ENCODE peak calls at places on chromosomes 11 and 22, in nine cellular contexts. One of them, this sample, is unnamed.

GRCh38 chr11:17013548-17014320 is 480 bp downstream of the PLEKHA7 start:
- DNase-seq in GM12865: no peak
- DNase-seq in epithelial cell of proximal tubule: no peak
- DNase-seq in astrocyte of the cerebellum: no peak
- DNase-seq in osteocyte: no peak
- DNase-seq in fibroblast of lung: peak; percentile 11
- DNase-seq in progenitor cell of endocrine pancreas: peak; percentile 49
- DNase-seq in RWPE1: peak; percentile 16
- DNase-seq in mucosa of descending colon: peak; percentile 67
- DNase-seq in this sample: no peak

GRCh38 chr22:30159082-30159481 is 78.8 kb downstream of the HORMAD2 start:
- DNase-seq in progenitor cell of endocrine pancreas: no peak
- DNase-seq in epithelial cell of proximal tubule: no peak
- DNase-seq in fibroblast of lung: no peak
- DNase-seq in mucosa of descending colon: no peak
- DNase-seq in GM12865: no peak
- DNase-seq in astrocyte of the cerebellum: no peak
- DNase-seq in RWPE1: no peak
- DNase-seq in osteocyte: no peak
- DNase-seq in this sample: no peak

GRCh38 chr22:19110064-19110458 is 12.2 kb downstream of the DGCR2 start:
- DNase-seq in astrocyte of the cerebellum: no peak
- DNase-seq in epithelial cell of proximal tubule: no peak
- DNase-seq in progenitor cell of endocrine pancreas: no peak
- DNase-seq in osteocyte: no peak
- DNase-seq in RWPE1: no peak
- DNase-seq in GM12865: no peak
- DNase-seq in fibroblast of lung: no peak
- DNase-seq in mucosa of descending colon: no peak
- DNase-seq in this sample: no peak

GRCh38 chr11:110522456-110522855 is 92.7 kb downstream of the FDX1 start:
- DNase-seq in epithelial cell of proximal tubule: peak; percentile 4
- DNase-seq in osteocyte: no peak
- DNase-seq in fibroblast of lung: peak; percentile 14
- DNase-seq in mucosa of descending colon: no peak
- DNase-seq in progenitor cell of endocrine pancreas: no peak
- DNase-seq in GM12865: no peak
- DNase-seq in astrocyte of the cerebellum: no peak
- DNase-seq in RWPE1: no peak
- DNase-seq in this sample: no peak

GRCh38 chr11:92376146-92376599 is 151.6 kb downstream of the FAT3 start:
- DNase-seq in fibroblast of lung: peak; percentile 94
- DNase-seq in progenitor cell of endocrine pancreas: no peak
- DNase-seq in epithelial cell of proximal tubule: no peak
- DNase-seq in RWPE1: no peak
- DNase-seq in astrocyte of the cerebellum: peak; percentile 77
- DNase-seq in mucosa of descending colon: no peak
- DNase-seq in osteocyte: no peak
- DNase-seq in GM12865: no peak
- DNase-seq in this sample: peak; percentile 45

GRCh38 chr11:64291746-64292457 is 800 bp downstream of the KCNK4 start:
- DNase-seq in mucosa of descending colon: no peak
- DNase-seq in epithelial cell of proximal tubule: no peak
- DNase-seq in GM12865: no peak
- DNase-seq in osteocyte: no peak
- DNase-seq in astrocyte of the cerebellum: no peak
- DNase-seq in fibroblast of lung: no peak
- DNase-seq in RWPE1: no peak
- DNase-seq in progenitor cell of endocrine pancreas: no peak
- DNase-seq in this sample: no peak

GRCh38 chr22:30864441-30865420 is 103.8 kb downstream of the MORC2 start:
- DNase-seq in osteocyte: peak; percentile 79
- DNase-seq in RWPE1: no peak
- DNase-seq in GM12865: no peak
- DNase-seq in epithelial cell of proximal tubule: no peak
- DNase-seq in mucosa of descending colon: peak; percentile 22
- DNase-seq in astrocyte of the cerebellum: no peak
- DNase-seq in fibroblast of lung: no peak
- DNase-seq in progenitor cell of endocrine pancreas: no peak
- DNase-seq in this sample: no peak

GRCh38 chr11:116687458-116688201 is 85.2 kb downstream of the BUD13 start:
- DNase-seq in GM12865: no peak
- DNase-seq in astrocyte of the cerebellum: no peak
- DNase-seq in fibroblast of lung: no peak
- DNase-seq in RWPE1: no peak
- DNase-seq in progenitor cell of endocrine pancreas: no peak
- DNase-seq in epithelial cell of proximal tubule: no peak
- DNase-seq in osteocyte: peak; percentile 59
- DNase-seq in mucosa of descending colon: no peak
- DNase-seq in this sample: no peak

GRCh38 chr11:116073854-116074837 is 569.9 kb upstream of the CADM1 start:
- DNase-seq in astrocyte of the cerebellum: peak; percentile 9
- DNase-seq in GM12865: peak; percentile 95
- DNase-seq in progenitor cell of endocrine pancreas: no peak
- DNase-seq in epithelial cell of proximal tubule: peak; percentile 7
- DNase-seq in fibroblast of lung: peak; percentile 70
- DNase-seq in osteocyte: no peak
- DNase-seq in mucosa of descending colon: no peak
- DNase-seq in RWPE1: no peak
- DNase-seq in this sample: no peak

GRCh38 chr22:30277547-30278344 is 11.1 kb upstream of the OSM start:
- DNase-seq in epithelial cell of proximal tubule: no peak
- DNase-seq in mucosa of descending colon: no peak
- DNase-seq in osteocyte: no peak
- DNase-seq in astrocyte of the cerebellum: peak; percentile 73
- DNase-seq in fibroblast of lung: peak; percentile 84
- DNase-seq in progenitor cell of endocrine pancreas: no peak
- DNase-seq in GM12865: no peak
- DNase-seq in RWPE1: peak; percentile 31
- DNase-seq in this sample: peak; percentile 62

GRCh38 chr11:830295-831131 is 2.2 kb upstream of the CD151 start:
- DNase-seq in epithelial cell of proximal tubule: no peak
- DNase-seq in RWPE1: no peak
- DNase-seq in progenitor cell of endocrine pancreas: peak; percentile 66
- DNase-seq in astrocyte of the cerebellum: no peak
- DNase-seq in GM12865: peak; percentile 66
- DNase-seq in osteocyte: no peak
- DNase-seq in fibroblast of lung: peak; percentile 63
- DNase-seq in mucosa of descending colon: peak; percentile 83
- DNase-seq in this sample: peak; percentile 43

GRCh38 chr11:76392889-76393288 is 11.8 kb downstream of the GVQW3 start:
- DNase-seq in epithelial cell of proximal tubule: no peak
- DNase-seq in astrocyte of the cerebellum: no peak
- DNase-seq in GM12865: no peak
- DNase-seq in progenitor cell of endocrine pancreas: no peak
- DNase-seq in RWPE1: no peak
- DNase-seq in osteocyte: no peak
- DNase-seq in fibroblast of lung: no peak
- DNase-seq in mucosa of descending colon: no peak
- DNase-seq in this sample: no peak

GRCh38 chr11:128365044-128365443 is 222.3 kb downstream of the ETS1 start:
- DNase-seq in epithelial cell of proximal tubule: no peak
- DNase-seq in mucosa of descending colon: no peak
- DNase-seq in GM12865: peak; percentile 40
- DNase-seq in astrocyte of the cerebellum: peak; percentile 63
- DNase-seq in progenitor cell of endocrine pancreas: no peak
- DNase-seq in RWPE1: peak; percentile 17
- DNase-seq in fibroblast of lung: peak; percentile 63
- DNase-seq in osteocyte: no peak
- DNase-seq in this sample: no peak

GRCh38 chr11:130050272-130050671 is 19.4 kb upstream of the APLP2 start:
- DNase-seq in epithelial cell of proximal tubule: no peak
- DNase-seq in GM12865: no peak
- DNase-seq in osteocyte: peak; percentile 25
- DNase-seq in RWPE1: no peak
- DNase-seq in astrocyte of the cerebellum: no peak
- DNase-seq in mucosa of descending colon: no peak
- DNase-seq in progenitor cell of endocrine pancreas: no peak
- DNase-seq in fibroblast of lung: peak; percentile 25
- DNase-seq in this sample: no peak

GRCh38 chr11:92308366-92308765 is 83.7 kb downstream of the FAT3 start:
- DNase-seq in progenitor cell of endocrine pancreas: no peak
- DNase-seq in astrocyte of the cerebellum: no peak
- DNase-seq in osteocyte: no peak
- DNase-seq in GM12865: no peak
- DNase-seq in epithelial cell of proximal tubule: no peak
- DNase-seq in RWPE1: no peak
- DNase-seq in fibroblast of lung: no peak
- DNase-seq in mucosa of descending colon: no peak
- DNase-seq in this sample: no peak

GRCh38 chr11:57786436-57786835 is 24.8 kb downstream of the CTNND1 start:
- DNase-seq in GM12865: no peak
- DNase-seq in fibroblast of lung: peak; percentile 62
- DNase-seq in astrocyte of the cerebellum: no peak
- DNase-seq in progenitor cell of endocrine pancreas: no peak
- DNase-seq in mucosa of descending colon: no peak
- DNase-seq in epithelial cell of proximal tubule: no peak
- DNase-seq in RWPE1: no peak
- DNase-seq in osteocyte: no peak
- DNase-seq in this sample: no peak

GRCh38 chr11:45089845-45090499 is 56.5 kb upstream of the PRDM11 start:
- DNase-seq in astrocyte of the cerebellum: no peak
- DNase-seq in RWPE1: peak; percentile 24
- DNase-seq in mucosa of descending colon: no peak
- DNase-seq in GM12865: no peak
- DNase-seq in epithelial cell of proximal tubule: no peak
- DNase-seq in osteocyte: no peak
- DNase-seq in fibroblast of lung: peak; percentile 63
- DNase-seq in progenitor cell of endocrine pancreas: no peak
- DNase-seq in this sample: no peak
- TF ChIP-seq CTCF in astrocyte of the cerebellum: peak; percentile 32
- TF ChIP-seq CTCF in RWPE1: no peak
- TF ChIP-seq CTCF in mucosa of descending colon: no peak
- TF ChIP-seq CTCF in GM12865: no peak
- TF ChIP-seq CTCF in epithelial cell of proximal tubule: peak; percentile 18
- TF ChIP-seq CTCF in osteocyte: peak; percentile 56
- TF ChIP-seq CTCF in fibroblast of lung: peak; percentile 9
- TF ChIP-seq CTCF in progenitor cell of endocrine pancreas: peak; percentile 23
- TF ChIP-seq CTCF in this sample: peak; percentile 19

GRCh38 chr11:133530501-133530835 is 1.8 kb downstream of the OPCML start:
- DNase-seq in astrocyte of the cerebellum: no peak
- DNase-seq in mucosa of descending colon: no peak
- DNase-seq in GM12865: no peak
- DNase-seq in epithelial cell of proximal tubule: no peak
- DNase-seq in RWPE1: no peak
- DNase-seq in fibroblast of lung: no peak
- DNase-seq in osteocyte: no peak
- DNase-seq in progenitor cell of endocrine pancreas: no peak
- DNase-seq in this sample: no peak
- TF ChIP-seq CTCF in astrocyte of the cerebellum: no peak
- TF ChIP-seq CTCF in mucosa of descending colon: no peak
- TF ChIP-seq CTCF in GM12865: no peak
- TF ChIP-seq CTCF in epithelial cell of proximal tubule: no peak
- TF ChIP-seq CTCF in RWPE1: no peak
- TF ChIP-seq CTCF in fibroblast of lung: no peak
- TF ChIP-seq CTCF in osteocyte: no peak
- TF ChIP-seq CTCF in progenitor cell of endocrine pancreas: peak; percentile 37
- TF ChIP-seq CTCF in this sample: no peak

GRCh38 chr22:27715078-27715477 is 86.5 kb downstream of the MN1 start:
- DNase-seq in epithelial cell of proximal tubule: no peak
- DNase-seq in RWPE1: no peak
- DNase-seq in progenitor cell of endocrine pancreas: no peak
- DNase-seq in astrocyte of the cerebellum: no peak
- DNase-seq in mucosa of descending colon: no peak
- DNase-seq in GM12865: no peak
- DNase-seq in fibroblast of lung: no peak
- DNase-seq in osteocyte: no peak
- DNase-seq in this sample: no peak
- TF ChIP-seq CTCF in epithelial cell of proximal tubule: peak; percentile 58
- TF ChIP-seq CTCF in RWPE1: no peak
- TF ChIP-seq CTCF in progenitor cell of endocrine pancreas: no peak
- TF ChIP-seq CTCF in astrocyte of the cerebellum: peak; percentile 16
- TF ChIP-seq CTCF in mucosa of descending colon: no peak
- TF ChIP-seq CTCF in GM12865: no peak
- TF ChIP-seq CTCF in fibroblast of lung: no peak
- TF ChIP-seq CTCF in osteocyte: peak; percentile 38
- TF ChIP-seq CTCF in this sample: peak; percentile 27

DNA sequence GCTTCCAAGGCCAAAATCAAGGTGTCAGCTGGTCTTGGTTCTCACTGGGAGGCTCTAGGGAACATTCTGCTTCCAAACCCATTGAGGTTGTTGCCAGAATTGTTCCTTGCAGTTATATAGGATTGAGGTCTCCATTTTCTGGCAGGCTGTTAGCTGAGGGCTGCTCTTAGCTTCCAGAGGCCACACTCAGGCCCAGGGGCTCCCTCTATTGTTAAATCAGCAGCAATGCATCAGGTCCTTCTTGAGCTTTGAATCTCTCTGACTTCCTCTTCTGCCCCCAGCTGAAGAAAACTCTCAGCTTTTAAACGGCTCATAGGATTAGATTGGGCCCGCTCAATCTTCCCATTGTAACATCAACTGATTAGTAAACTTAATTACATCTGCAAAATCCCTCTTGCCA is 39.3 kb upstream of the BSX start:
- DNase-seq in epithelial cell of proximal tubule: no peak
- DNase-seq in astrocyte of the cerebellum: peak; percentile 12
- DNase-seq in mucosa of descending colon: no peak
- DNase-seq in osteocyte: no peak
- DNase-seq in progenitor cell of endocrine pancreas: no peak
- DNase-seq in GM12865: peak; percentile 68
- DNase-seq in RWPE1: peak; percentile 60
- DNase-seq in fibroblast of lung: peak; percentile 40
- DNase-seq in this sample: no peak
- TF ChIP-seq CTCF in epithelial cell of proximal tubule: peak; percentile 83
- TF ChIP-seq CTCF in astrocyte of the cerebellum: peak; percentile 78
- TF ChIP-seq CTCF in mucosa of descending colon: peak; percentile 19
- TF ChIP-seq CTCF in osteocyte: peak; percentile 73
- TF ChIP-seq CTCF in progenitor cell of endocrine pancreas: peak; percentile 61
- TF ChIP-seq CTCF in GM12865: peak; percentile 69
- TF ChIP-seq CTCF in RWPE1: peak; percentile 46
- TF ChIP-seq CTCF in fibroblast of lung: peak; percentile 62
- TF ChIP-seq CTCF in this sample: peak; percentile 77

GRCh38 chr11:122822241-122822640 is 16.1 kb upstream of the CRTAM start:
- DNase-seq in osteocyte: no peak
- DNase-seq in epithelial cell of proximal tubule: no peak
- DNase-seq in fibroblast of lung: no peak
- DNase-seq in mucosa of descending colon: no peak
- DNase-seq in GM12865: no peak
- DNase-seq in astrocyte of the cerebellum: no peak
- DNase-seq in RWPE1: no peak
- DNase-seq in progenitor cell of endocrine pancreas: no peak
- DNase-seq in this sample: no peak
- TF ChIP-seq CTCF in osteocyte: no peak
- TF ChIP-seq CTCF in epithelial cell of proximal tubule: no peak
- TF ChIP-seq CTCF in fibroblast of lung: no peak
- TF ChIP-seq CTCF in mucosa of descending colon: no peak
- TF ChIP-seq CTCF in GM12865: no peak
- TF ChIP-seq CTCF in astrocyte of the cerebellum: no peak
- TF ChIP-seq CTCF in RWPE1: no peak
- TF ChIP-seq CTCF in progenitor cell of endocrine pancreas: no peak
- TF ChIP-seq CTCF in this sample: no peak

This sample was measured in retinal pigment epithelial cell.